ENCODE peak calls at places on chromosome 2, in eight cellular contexts. One of them, this sample, is unnamed.

GRCh38 chr2:201490291-201490690 is 38.8 kb downstream of the STRADB start:
- ATAC-seq in HCT116: no peak
- ATAC-seq in Panc1: no peak
- ATAC-seq in GM12878: no peak
- ATAC-seq in upper lobe of left lung: no peak
- ATAC-seq in HepG2: no peak
- ATAC-seq in GM23338: no peak
- ATAC-seq in K562: no peak
- ATAC-seq in this sample: no peak

GRCh38 chr2:165406053-165406628 is 63.4 kb upstream of the CSRNP3 start:
- ATAC-seq in HepG2: no peak
- ATAC-seq in HCT116: no peak
- ATAC-seq in K562: no peak
- ATAC-seq in upper lobe of left lung: no peak
- ATAC-seq in GM12878: peak
- ATAC-seq in Panc1: no peak
- ATAC-seq in GM23338: peak
- ATAC-seq in this sample: no peak

GRCh38 chr2:101698419-101699190 is 1.1 kb downstream of the MAP4K4 start:
- ATAC-seq in upper lobe of left lung: no peak
- ATAC-seq in K562: peak
- ATAC-seq in GM12878: peak
- ATAC-seq in Panc1: no peak
- ATAC-seq in HepG2: no peak
- ATAC-seq in HCT116: peak
- ATAC-seq in GM23338: no peak
- ATAC-seq in this sample: no peak

GRCh38 chr2:226378733-226379132 is 420.9 kb downstream of the IRS1 start:
- ATAC-seq in Panc1: no peak
- ATAC-seq in HepG2: no peak
- ATAC-seq in HCT116: no peak
- ATAC-seq in GM12878: no peak
- ATAC-seq in K562: no peak
- ATAC-seq in upper lobe of left lung: no peak
- ATAC-seq in GM23338: no peak
- ATAC-seq in this sample: no peak

GRCh38 chr2:19409001-19409400 is 50.6 kb upstream of the OSR1 start:
- ATAC-seq in GM23338: no peak
- ATAC-seq in upper lobe of left lung: no peak
- ATAC-seq in GM12878: no peak
- ATAC-seq in K562: no peak
- ATAC-seq in HepG2: no peak
- ATAC-seq in Panc1: no peak
- ATAC-seq in HCT116: no peak
- ATAC-seq in this sample: no peak

GRCh38 chr2:238525990-238526389 is 99.3 kb downstream of the ASB1 start:
- ATAC-seq in GM12878: no peak
- ATAC-seq in HCT116: no peak
- ATAC-seq in HepG2: no peak
- ATAC-seq in K562: no peak
- ATAC-seq in GM23338: no peak
- ATAC-seq in upper lobe of left lung: no peak
- ATAC-seq in Panc1: no peak
- ATAC-seq in this sample: no peak

GRCh38 chr2:43714164-43714563 is 37.9 kb upstream of the C1GALT1C1L start:
- ATAC-seq in GM12878: no peak
- ATAC-seq in upper lobe of left lung: no peak
- ATAC-seq in HCT116: no peak
- ATAC-seq in K562: no peak
- ATAC-seq in GM23338: no peak
- ATAC-seq in HepG2: no peak
- ATAC-seq in Panc1: no peak
- ATAC-seq in this sample: no peak

GRCh38 chr2:151337643-151338042 is 19.7 kb upstream of the TNFAIP6 start:
- ATAC-seq in HCT116: no peak
- ATAC-seq in Panc1: no peak
- ATAC-seq in K562: no peak
- ATAC-seq in GM12878: no peak
- ATAC-seq in upper lobe of left lung: no peak
- ATAC-seq in GM23338: no peak
- ATAC-seq in HepG2: no peak
- ATAC-seq in this sample: no peak

GRCh38 chr2:9984861-9985480 is 33.5 kb downstream of the GRHL1 start:
- ATAC-seq in Panc1: no peak
- ATAC-seq in upper lobe of left lung: no peak
- ATAC-seq in GM23338: no peak
- ATAC-seq in GM12878: no peak
- ATAC-seq in K562: no peak
- ATAC-seq in HCT116: no peak
- ATAC-seq in HepG2: no peak
- ATAC-seq in this sample: peak

GRCh38 chr2:28395334-28396061 is 2.8 kb downstream of the FOSL2 start:
- ATAC-seq in K562: no peak
- ATAC-seq in upper lobe of left lung: peak
- ATAC-seq in HepG2: peak
- ATAC-seq in GM23338: no peak
- ATAC-seq in HCT116: no peak
- ATAC-seq in GM12878: no peak
- ATAC-seq in Panc1: no peak
- ATAC-seq in this sample: peak
- TF ChIP-seq POLR2AphosphoS5 in K562: no peak
- TF ChIP-seq POLR2AphosphoS5 in upper lobe of left lung: peak
- TF ChIP-seq POLR2AphosphoS5 in HepG2: no peak
- TF ChIP-seq POLR2AphosphoS5 in GM23338: no peak
- TF ChIP-seq POLR2AphosphoS5 in HCT116: no peak
- TF ChIP-seq POLR2AphosphoS5 in GM12878: no peak
- TF ChIP-seq POLR2AphosphoS5 in Panc1: no peak
- TF ChIP-seq POLR2AphosphoS5 in this sample: peak

GRCh38 chr2:240988146-240988545 is 10.3 kb upstream of the SNED1 start:
- ATAC-seq in upper lobe of left lung: no peak
- ATAC-seq in K562: no peak
- ATAC-seq in Panc1: no peak
- ATAC-seq in GM12878: no peak
- ATAC-seq in HepG2: no peak
- ATAC-seq in HCT116: no peak
- ATAC-seq in GM23338: no peak
- ATAC-seq in this sample: no peak

GRCh38 chr2:240988571-240989271 is 9.7 kb upstream of the SNED1 start:
- ATAC-seq in upper lobe of left lung: no peak
- ATAC-seq in GM23338: no peak
- ATAC-seq in HepG2: no peak
- ATAC-seq in GM12878: no peak
- ATAC-seq in K562: no peak
- ATAC-seq in Panc1: no peak
- ATAC-seq in HCT116: no peak
- ATAC-seq in this sample: no peak

GRCh38 chr2:240987588-240987987 is 10.8 kb upstream of the SNED1 start:
- ATAC-seq in HepG2: no peak
- ATAC-seq in HCT116: no peak
- ATAC-seq in Panc1: no peak
- ATAC-seq in upper lobe of left lung: no peak
- ATAC-seq in K562: no peak
- ATAC-seq in GM23338: no peak
- ATAC-seq in GM12878: peak
- ATAC-seq in this sample: no peak

GRCh38 chr2:240985881-240986786 is 12.3 kb upstream of the SNED1 start:
- ATAC-seq in upper lobe of left lung: no peak
- ATAC-seq in Panc1: no peak
- ATAC-seq in HepG2: peak
- ATAC-seq in GM23338: no peak
- ATAC-seq in GM12878: no peak
- ATAC-seq in K562: no peak
- ATAC-seq in HCT116: no peak
- ATAC-seq in this sample: no peak

GRCh38 chr2:240986787-240987411 is 11.5 kb upstream of the SNED1 start:
- ATAC-seq in HepG2: no peak
- ATAC-seq in HCT116: no peak
- ATAC-seq in GM23338: no peak
- ATAC-seq in GM12878: no peak
- ATAC-seq in Panc1: no peak
- ATAC-seq in K562: no peak
- ATAC-seq in upper lobe of left lung: no peak
- ATAC-seq in this sample: peak
- TF ChIP-seq POLR2AphosphoS5 in HepG2: no peak
- TF ChIP-seq POLR2AphosphoS5 in HCT116: no peak
- TF ChIP-seq POLR2AphosphoS5 in GM23338: no peak
- TF ChIP-seq POLR2AphosphoS5 in GM12878: no peak
- TF ChIP-seq POLR2AphosphoS5 in Panc1: no peak
- TF ChIP-seq POLR2AphosphoS5 in K562: no peak
- TF ChIP-seq POLR2AphosphoS5 in upper lobe of left lung: peak
- TF ChIP-seq POLR2AphosphoS5 in this sample: no peak

DNA sequence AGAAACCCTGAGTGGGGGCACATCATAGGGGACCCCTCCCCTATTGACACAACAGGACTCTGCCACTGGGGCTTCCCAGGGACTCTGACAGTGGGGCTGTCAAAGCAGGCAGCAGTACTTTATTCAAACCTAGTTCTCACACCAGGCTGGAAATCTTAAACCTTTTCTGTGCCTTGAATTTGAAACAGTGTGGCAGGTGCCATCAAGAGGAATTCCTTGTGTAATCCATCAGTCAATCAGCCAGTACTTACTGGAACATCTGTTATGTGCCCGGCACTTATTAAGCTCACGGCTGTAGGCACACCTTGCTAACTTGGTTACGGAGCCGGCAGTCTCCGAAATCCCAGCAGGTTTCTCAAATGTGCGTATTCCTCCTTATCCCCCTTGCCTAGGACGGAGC is 12.0 kb downstream of the GLI2 start:
- ATAC-seq in GM23338: no peak
- ATAC-seq in Panc1: no peak
- ATAC-seq in K562: no peak
- ATAC-seq in HepG2: no peak
- ATAC-seq in GM12878: no peak
- ATAC-seq in upper lobe of left lung: no peak
- ATAC-seq in HCT116: no peak
- ATAC-seq in this sample: no peak
- TF ChIP-seq POLR2AphosphoS5 in GM23338: no peak
- TF ChIP-seq POLR2AphosphoS5 in Panc1: no peak
- TF ChIP-seq POLR2AphosphoS5 in K562: no peak
- TF ChIP-seq POLR2AphosphoS5 in HepG2: no peak
- TF ChIP-seq POLR2AphosphoS5 in GM12878: no peak
- TF ChIP-seq POLR2AphosphoS5 in upper lobe of left lung: no peak
- TF ChIP-seq POLR2AphosphoS5 in HCT116: no peak
- TF ChIP-seq POLR2AphosphoS5 in this sample: no peak

DNA sequence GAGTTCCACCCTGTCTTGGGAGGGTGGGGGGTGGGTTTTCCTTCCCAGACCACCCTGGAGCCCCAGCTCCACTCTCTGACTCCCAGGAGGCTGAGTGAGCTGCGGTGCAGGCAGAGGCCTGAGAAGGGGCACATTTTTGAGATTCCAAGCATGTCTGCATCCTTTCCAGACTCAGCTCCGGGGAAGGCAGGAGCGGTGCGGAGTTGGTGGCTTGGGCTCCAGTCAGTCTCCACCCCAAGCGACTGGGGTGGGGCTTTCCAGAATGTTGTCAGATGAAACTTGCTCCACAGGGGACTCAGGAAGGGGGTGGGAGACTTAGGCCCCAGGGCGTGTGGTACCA is 44.2 kb upstream of the HS6ST1 start:
- ATAC-seq in GM12878: no peak
- ATAC-seq in Panc1: peak
- ATAC-seq in HepG2: no peak
- ATAC-seq in HCT116: peak
- ATAC-seq in K562: no peak
- ATAC-seq in upper lobe of left lung: peak
- ATAC-seq in GM23338: peak
- ATAC-seq in this sample: peak
- TF ChIP-seq POLR2AphosphoS5 in GM12878: no peak
- TF ChIP-seq POLR2AphosphoS5 in Panc1: no peak
- TF ChIP-seq POLR2AphosphoS5 in HepG2: no peak
- TF ChIP-seq POLR2AphosphoS5 in HCT116: no peak
- TF ChIP-seq POLR2AphosphoS5 in K562: no peak
- TF ChIP-seq POLR2AphosphoS5 in upper lobe of left lung: no peak
- TF ChIP-seq POLR2AphosphoS5 in GM23338: no peak
- TF ChIP-seq POLR2AphosphoS5 in this sample: no peak

GRCh38 chr2:137802038-137802437 is 162.2 kb upstream of the HNMT start:
- ATAC-seq in HCT116: no peak
- ATAC-seq in GM23338: no peak
- ATAC-seq in HepG2: no peak
- ATAC-seq in Panc1: no peak
- ATAC-seq in K562: no peak
- ATAC-seq in GM12878: no peak
- ATAC-seq in upper lobe of left lung: no peak
- ATAC-seq in this sample: no peak
- TF ChIP-seq POLR2AphosphoS5 in HCT116: no peak
- TF ChIP-seq POLR2AphosphoS5 in GM23338: no peak
- TF ChIP-seq POLR2AphosphoS5 in HepG2: no peak
- TF ChIP-seq POLR2AphosphoS5 in Panc1: no peak
- TF ChIP-seq POLR2AphosphoS5 in K562: no peak
- TF ChIP-seq POLR2AphosphoS5 in GM12878: no peak
- TF ChIP-seq POLR2AphosphoS5 in upper lobe of left lung: no peak
- TF ChIP-seq POLR2AphosphoS5 in this sample: no peak